ENCODE peak calls at places on chromosomes 5 and 9, in six cellular contexts. One of them, this sample, is unnamed.

GRCh38 chr9:79695531-79696218 is 123.9 kb downstream of the TLE4 start:
- DNase-seq in activated T-helper 1 cell treated with anti-CD3 and anti-CD28 coated beads, Interleukin-2, amount 50 U/mL, for 16 hours: no peak
- DNase-seq in stimulated activated CD8-positive, alpha-beta memory T cell treated with anti-CD3 and anti-CD28 coated beads, Interleukin-4, amount 100 ng/mL, for 4 hours: peak
- DNase-seq in H54: no peak
- DNase-seq in GM19239: no peak
- DNase-seq in NCI-H774: no peak
- DNase-seq in this sample: no peak

GRCh38 chr9:135032041-135032835 is 55.2 kb upstream of the OLFM1 start:
- DNase-seq in activated T-helper 1 cell treated with anti-CD3 and anti-CD28 coated beads, Interleukin-2, amount 50 U/mL, for 16 hours: no peak
- DNase-seq in NCI-H774: no peak
- DNase-seq in H54: no peak
- DNase-seq in GM19239: no peak
- DNase-seq in stimulated activated CD8-positive, alpha-beta memory T cell treated with anti-CD3 and anti-CD28 coated beads, Interleukin-4, amount 100 ng/mL, for 4 hours: no peak
- DNase-seq in this sample: no peak

GRCh38 chr5:147809830-147810666 is 21.4 kb downstream of the SPINK1 start:
- DNase-seq in NCI-H774: no peak
- DNase-seq in stimulated activated CD8-positive, alpha-beta memory T cell treated with anti-CD3 and anti-CD28 coated beads, Interleukin-4, amount 100 ng/mL, for 4 hours: no peak
- DNase-seq in activated T-helper 1 cell treated with anti-CD3 and anti-CD28 coated beads, Interleukin-2, amount 50 U/mL, for 16 hours: no peak
- DNase-seq in GM19239: no peak
- DNase-seq in H54: no peak
- DNase-seq in this sample: no peak

GRCh38 chr5:145347026-145347616 is 488.0 kb downstream of the PRELID2 start:
- DNase-seq in stimulated activated CD8-positive, alpha-beta memory T cell treated with anti-CD3 and anti-CD28 coated beads, Interleukin-4, amount 100 ng/mL, for 4 hours: no peak
- DNase-seq in activated T-helper 1 cell treated with anti-CD3 and anti-CD28 coated beads, Interleukin-2, amount 50 U/mL, for 16 hours: no peak
- DNase-seq in GM19239: peak
- DNase-seq in H54: no peak
- DNase-seq in NCI-H774: no peak
- DNase-seq in this sample: peak

GRCh38 chr9:14627513-14627912 is 65.7 kb downstream of the ZDHHC21 start:
- DNase-seq in stimulated activated CD8-positive, alpha-beta memory T cell treated with anti-CD3 and anti-CD28 coated beads, Interleukin-4, amount 100 ng/mL, for 4 hours: no peak
- DNase-seq in GM19239: no peak
- DNase-seq in activated T-helper 1 cell treated with anti-CD3 and anti-CD28 coated beads, Interleukin-2, amount 50 U/mL, for 16 hours: no peak
- DNase-seq in H54: no peak
- DNase-seq in NCI-H774: no peak
- DNase-seq in this sample: no peak

GRCh38 chr5:163489055-163489744 is 16.2 kb upstream of the MAT2B start:
- DNase-seq in stimulated activated CD8-positive, alpha-beta memory T cell treated with anti-CD3 and anti-CD28 coated beads, Interleukin-4, amount 100 ng/mL, for 4 hours: no peak
- DNase-seq in NCI-H774: no peak
- DNase-seq in GM19239: no peak
- DNase-seq in activated T-helper 1 cell treated with anti-CD3 and anti-CD28 coated beads, Interleukin-2, amount 50 U/mL, for 16 hours: no peak
- DNase-seq in H54: no peak
- DNase-seq in this sample: no peak

GRCh38 chr5:141811287-141812155 is 66.7 kb downstream of the PCDH1 start:
- DNase-seq in activated T-helper 1 cell treated with anti-CD3 and anti-CD28 coated beads, Interleukin-2, amount 50 U/mL, for 16 hours: no peak
- DNase-seq in H54: peak
- DNase-seq in stimulated activated CD8-positive, alpha-beta memory T cell treated with anti-CD3 and anti-CD28 coated beads, Interleukin-4, amount 100 ng/mL, for 4 hours: no peak
- DNase-seq in NCI-H774: no peak
- DNase-seq in GM19239: peak
- DNase-seq in this sample: peak

GRCh38 chr5:1057485-1057825 is 48.9 kb downstream of the NKD2 start:
- DNase-seq in activated T-helper 1 cell treated with anti-CD3 and anti-CD28 coated beads, Interleukin-2, amount 50 U/mL, for 16 hours: no peak
- DNase-seq in NCI-H774: no peak
- DNase-seq in GM19239: no peak
- DNase-seq in stimulated activated CD8-positive, alpha-beta memory T cell treated with anti-CD3 and anti-CD28 coated beads, Interleukin-4, amount 100 ng/mL, for 4 hours: no peak
- DNase-seq in H54: no peak
- DNase-seq in this sample: no peak

GRCh38 chr9:77218612-77219011 is 41.3 kb downstream of the VPS13A start:
- DNase-seq in stimulated activated CD8-positive, alpha-beta memory T cell treated with anti-CD3 and anti-CD28 coated beads, Interleukin-4, amount 100 ng/mL, for 4 hours: no peak
- DNase-seq in activated T-helper 1 cell treated with anti-CD3 and anti-CD28 coated beads, Interleukin-2, amount 50 U/mL, for 16 hours: no peak
- DNase-seq in NCI-H774: no peak
- DNase-seq in H54: peak
- DNase-seq in GM19239: no peak
- DNase-seq in this sample: no peak

GRCh38 chr9:8489845-8490244 is 690.3 kb upstream of the DMAC1 start:
- DNase-seq in activated T-helper 1 cell treated with anti-CD3 and anti-CD28 coated beads, Interleukin-2, amount 50 U/mL, for 16 hours: no peak
- DNase-seq in NCI-H774: no peak
- DNase-seq in stimulated activated CD8-positive, alpha-beta memory T cell treated with anti-CD3 and anti-CD28 coated beads, Interleukin-4, amount 100 ng/mL, for 4 hours: no peak
- DNase-seq in H54: no peak
- DNase-seq in GM19239: no peak
- DNase-seq in this sample: no peak

GRCh38 chr9:91677354-91677753 is 253.7 kb upstream of the NFIL3 start:
- DNase-seq in activated T-helper 1 cell treated with anti-CD3 and anti-CD28 coated beads, Interleukin-2, amount 50 U/mL, for 16 hours: no peak
- DNase-seq in NCI-H774: no peak
- DNase-seq in stimulated activated CD8-positive, alpha-beta memory T cell treated with anti-CD3 and anti-CD28 coated beads, Interleukin-4, amount 100 ng/mL, for 4 hours: no peak
- DNase-seq in GM19239: no peak
- DNase-seq in H54: no peak
- DNase-seq in this sample: no peak

GRCh38 chr5:132073231-132074013 is at the start of gene CSF2:
- DNase-seq in H54: peak
- DNase-seq in GM19239: no peak
- DNase-seq in activated T-helper 1 cell treated with anti-CD3 and anti-CD28 coated beads, Interleukin-2, amount 50 U/mL, for 16 hours: no peak
- DNase-seq in NCI-H774: no peak
- DNase-seq in stimulated activated CD8-positive, alpha-beta memory T cell treated with anti-CD3 and anti-CD28 coated beads, Interleukin-4, amount 100 ng/mL, for 4 hours: no peak
- DNase-seq in this sample: no peak

GRCh38 chr9:123028136-123028535 is 5.3 kb upstream of the GPR21 start:
- DNase-seq in activated T-helper 1 cell treated with anti-CD3 and anti-CD28 coated beads, Interleukin-2, amount 50 U/mL, for 16 hours: no peak
- DNase-seq in GM19239: no peak
- DNase-seq in stimulated activated CD8-positive, alpha-beta memory T cell treated with anti-CD3 and anti-CD28 coated beads, Interleukin-4, amount 100 ng/mL, for 4 hours: no peak
- DNase-seq in H54: no peak
- DNase-seq in NCI-H774: no peak
- DNase-seq in this sample: no peak